ENCODE peak calls at places on chromosome 11, in six cellular contexts. B is esophagus squamous epithelium, W is body of pancreas, V is IMR-90, E is testis, H is ovary. Y is an unnamed sample.
A peak's percentile ranks its signal among the peaks of the same experiment; 100 is the strongest.

GRCh38 chr11:73240190-73240781 is 22.2 kb downstream of the P2RY2 start:
- DNase-seq in B (no peak), W (peak; percentile 24), V (peak; percentile 72), E (no peak), H (peak; percentile 22), Y (peak; percentile 24)

GRCh38 chr11:59901306-59901705 is 22.7 kb downstream of the OOSP3 start:
- DNase-seq in B (no peak), W (no peak), V (no peak), E (no peak), H (no peak), Y (no peak)

GRCh38 chr11:85749287-85749834 is 61.6 kb downstream of the SYTL2 start:
- DNase-seq in B (no peak), W (no peak), V (no peak), E (no peak), H (no peak), Y (no peak)

GRCh38 chr11:133500435-133500834 is 31.9 kb downstream of the OPCML start:
- DNase-seq in B (no peak), W (no peak), V (no peak), E (no peak), H (no peak), Y (no peak)

GRCh38 chr11:85941380-85941973 is 86.3 kb downstream of the CCDC83 start:
- DNase-seq in B (no peak), W (peak; percentile 53), V (peak; percentile 74), E (peak; percentile 76), H (peak; percentile 70), Y (peak; percentile 31)

GRCh38 chr11:117691206-117691490 is 105.9 kb downstream of the DSCAML1 start:
- DNase-seq in B (no peak), W (no peak), V (no peak), E (no peak), H (no peak), Y (no peak)

GRCh38 chr11:104148074-104148473 is 15.9 kb downstream of the PDGFD start:
- DNase-seq in B (no peak), W (no peak), V (peak; percentile 74), E (no peak), H (no peak), Y (no peak)

GRCh38 chr11:12243511-12243910 is 133.1 kb downstream of the MICAL2 start:
- DNase-seq in B (no peak), W (no peak), V (no peak), E (no peak), H (no peak), Y (no peak)

GRCh38 chr11:103892603-103893002 is 143.8 kb upstream of the DDI1 start:
- DNase-seq in B (no peak), W (no peak), V (peak; percentile 83), E (no peak), H (no peak), Y (no peak)

GRCh38 chr11:134037093-134037908 is 31.6 kb upstream of the JAM3 start:
- DNase-seq in B (no peak), W (peak; percentile 73), V (peak; percentile 59), E (peak; percentile 76), H (peak; percentile 89), Y (peak; percentile 90)

DNA sequence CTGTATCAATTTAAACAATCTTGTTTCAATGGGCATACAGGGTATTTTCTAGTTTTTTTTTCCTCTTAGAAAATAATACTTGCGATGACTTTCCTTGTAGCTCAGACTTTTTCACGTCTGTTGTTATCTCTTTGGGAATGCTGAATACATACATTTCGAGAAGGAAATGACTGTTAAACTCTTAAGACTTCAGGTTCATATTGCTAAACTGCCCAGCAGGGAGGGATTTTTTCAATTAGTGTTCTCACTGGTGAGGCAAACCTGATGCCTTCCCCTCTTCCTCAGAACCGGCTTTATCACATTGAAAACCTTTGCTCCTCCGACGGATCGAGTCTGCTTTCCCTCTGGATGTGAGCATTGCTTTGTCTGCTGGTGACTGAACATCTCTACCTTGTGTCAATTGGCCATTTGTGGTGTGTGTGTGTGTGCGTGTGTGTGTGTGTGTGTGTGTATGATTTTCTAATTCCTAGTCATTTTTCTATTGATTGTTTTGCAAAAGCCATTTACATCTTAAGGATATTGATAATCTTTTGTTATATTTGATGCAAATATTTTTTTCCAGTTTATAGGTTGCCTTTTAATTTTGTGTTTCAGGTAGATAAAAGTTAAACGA is 6.6 kb downstream of the NEAT1 start:
- DNase-seq in B (no peak), W (peak; percentile 45), V (peak; percentile 76), E (peak; percentile 50), H (no peak), Y (peak; percentile 27)
- H3K4me1 ChIP-seq in B (peaks cover 80% of the 10 kb centered on the region), W (peaks cover 61% of the 10 kb centered on the region), V (peaks cover 2% of the 10 kb centered on the region), E (peaks cover 33% of the 10 kb centered on the region), H (peaks cover 6% of the 10 kb centered on the region), Y (no peaks in the 10 kb centered on the region)

GRCh38 chr11:130000552-130001176 is 2.0 kb downstream of the PRDM10 start:
- DNase-seq in B (no peak), W (no peak), V (no peak), E (no peak), H (peak; percentile 41), Y (no peak)

GRCh38 chr11:130002352-130002845 is at the start of gene PRDM10:
- DNase-seq in B (peak; percentile 73), W (peak; percentile 94), V (peak; percentile 87), E (peak; percentile 96), H (peak; percentile 96), Y (peak; percentile 92)

GRCh38 chr11:130003717-130004001 is 1.0 kb upstream of the PRDM10 start:
- DNase-seq in B (no peak), W (peak; percentile 77), V (no peak), E (peak; percentile 68), H (no peak), Y (no peak)

GRCh38 chr11:130002846-130003716 is 446 bp upstream of the PRDM10 start:
- DNase-seq in B (peak; percentile 86), W (peak; percentile 93), V (peak; percentile 98), E (peak; percentile 96), H (peak; percentile 93), Y (peak; percentile 96)

DNA sequence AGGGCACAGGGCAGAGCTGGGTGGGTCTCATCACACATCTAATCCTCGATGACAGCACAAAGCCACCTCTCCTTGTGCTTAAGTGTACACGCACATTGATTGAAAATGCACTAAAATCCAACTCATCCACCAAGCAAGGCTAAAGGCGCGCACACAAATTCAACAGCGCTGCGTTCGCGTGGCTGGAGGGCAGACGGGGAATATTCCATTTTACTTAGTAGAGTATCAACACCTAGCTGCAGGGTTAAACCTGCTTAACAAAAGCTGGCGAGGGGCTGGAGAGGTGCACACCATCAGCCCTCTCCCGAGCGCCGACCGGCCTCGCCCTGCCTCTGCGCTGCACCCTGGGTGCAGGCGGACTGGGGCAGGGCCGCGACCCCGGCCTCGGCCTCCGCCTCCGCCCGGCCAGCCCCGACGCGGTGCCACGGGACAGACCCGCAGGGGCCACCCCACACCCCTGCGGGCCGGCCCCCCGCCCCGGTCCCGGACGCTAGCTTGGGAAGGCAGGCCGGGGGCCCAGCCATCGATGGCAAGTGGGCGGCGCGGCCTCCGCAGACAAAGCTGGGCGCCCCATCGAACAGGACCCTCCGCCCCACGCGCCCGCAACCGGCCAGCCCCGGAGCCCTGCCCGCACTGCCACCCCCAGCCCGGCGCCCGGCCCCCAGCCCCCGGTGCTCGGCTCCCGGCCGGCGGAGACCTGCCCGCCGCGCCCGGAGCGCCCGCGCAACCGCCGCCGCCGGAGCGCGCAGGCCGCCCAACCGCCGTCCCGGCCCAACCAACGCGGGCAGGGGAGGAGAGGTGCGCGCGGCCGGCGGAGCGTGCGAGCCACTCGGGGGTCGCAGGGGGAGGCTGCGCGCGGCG is 914 bp downstream of the PRDM10 start:
- DNase-seq in B (no peak), W (no peak), V (peak; percentile 25), E (peak; percentile 56), H (peak; percentile 69), Y (peak; percentile 24)
- TF ChIP-seq POLR2A in B (peak; percentile 42), W (peak; percentile 14), V (no peak), E (no peak), H (no peak), Y (no peak)

GRCh38 chr11:114133548-114134329 is 74.2 kb downstream of the ZBTB16 start:
- DNase-seq in B (no peak), W (no peak), V (no peak), E (no peak), H (no peak), Y (peak; percentile 56)

GRCh38 chr11:114131366-114131963 is 72.0 kb downstream of the ZBTB16 start:
- DNase-seq in B (no peak), W (no peak), V (no peak), E (no peak), H (no peak), Y (no peak)

GRCh38 chr11:114132427-114132826 is 72.9 kb downstream of the ZBTB16 start:
- DNase-seq in B (no peak), W (no peak), V (no peak), E (no peak), H (no peak), Y (no peak)

GRCh38 chr11:114134870-114135269 is 75.4 kb downstream of the ZBTB16 start:
- DNase-seq in B (no peak), W (no peak), V (peak; percentile 5), E (no peak), H (no peak), Y (no peak)

GRCh38 chr11:114132944-114133394 is 73.5 kb downstream of the ZBTB16 start:
- DNase-seq in B (no peak), W (no peak), V (no peak), E (no peak), H (peak; percentile 52), Y (peak; percentile 62)
- H3K4me1 ChIP-seq in B (peaks cover 100% of the 10 kb centered on the region), W (peaks cover 96% of the 10 kb centered on the region), V (no peaks in the 10 kb centered on the region), E (peaks cover 28% of the 10 kb centered on the region), H (peaks cover 28% of the 10 kb centered on the region), Y (peaks cover 34% of the 10 kb centered on the region)

DNA sequence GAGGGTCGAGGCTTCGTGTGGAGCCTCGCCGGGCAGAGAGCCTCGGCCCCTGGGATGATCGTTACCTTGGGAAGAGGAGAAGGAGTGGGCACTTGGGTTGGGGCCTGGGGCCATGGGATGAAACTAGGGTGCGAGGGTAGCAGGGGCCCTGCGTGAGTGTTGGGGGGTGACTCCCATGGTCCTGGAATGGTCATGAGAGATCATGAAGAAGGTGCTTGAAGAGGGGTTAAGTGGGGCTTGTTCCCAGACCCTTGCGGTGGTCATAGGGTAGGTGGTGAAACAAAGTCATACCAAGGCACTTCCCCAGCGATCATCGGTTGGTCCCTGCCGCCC is 284 bp downstream of the CCS start:
- DNase-seq in B (no peak), W (no peak), V (no peak), E (no peak), H (no peak), Y (no peak)
- TF ChIP-seq POLR2A in B (no peak), W (no peak), V (no peak), E (no peak), H (no peak), Y (no peak)